ENCODE peak calls at places on chromosomes 12 and 14, in five cellular contexts. One of them, this sample, is unnamed. For H3K4me1, the result is how much of the 10 kb centered on the place peaks cover.

GRCh38 chr14:23646648-23647549 is 10.7 kb downstream of the DHRS2 start:
- DNase-seq in IMR-90: no peak
- DNase-seq in H9: no peak
- DNase-seq in neuronal stem cell: no peak
- DNase-seq in H1: no peak
- DNase-seq in this sample: no peak

GRCh38 chr12:42763682-42764081 is 174.1 kb upstream of the PRICKLE1 start:
- DNase-seq in neuronal stem cell: no peak
- DNase-seq in IMR-90: no peak
- DNase-seq in H1: no peak
- DNase-seq in H9: no peak
- DNase-seq in this sample: no peak

GRCh38 chr14:26527095-26527494 is 70.7 kb downstream of the NOVA1 start:
- DNase-seq in neuronal stem cell: no peak
- DNase-seq in H1: no peak
- DNase-seq in H9: no peak
- DNase-seq in IMR-90: peak
- DNase-seq in this sample: no peak

GRCh38 chr12:54958048-54958658 is 26.4 kb downstream of the TESPA1 start:
- DNase-seq in H9: peak
- DNase-seq in H1: no peak
- DNase-seq in IMR-90: peak
- DNase-seq in neuronal stem cell: peak
- DNase-seq in this sample: peak

GRCh38 chr14:28494196-28494595 is 272.4 kb upstream of the FOXG1 start:
- DNase-seq in IMR-90: no peak
- DNase-seq in neuronal stem cell: no peak
- DNase-seq in H9: no peak
- DNase-seq in H1: no peak
- DNase-seq in this sample: no peak

GRCh38 chr12:52056801-52057613 is 5.8 kb downstream of the NR4A1 start:
- DNase-seq in neuronal stem cell: no peak
- DNase-seq in IMR-90: peak
- DNase-seq in H9: no peak
- DNase-seq in H1: no peak
- DNase-seq in this sample: no peak

GRCh38 chr14:24080888-24081738 is 9.8 kb downstream of the CPNE6 start:
- DNase-seq in neuronal stem cell: no peak
- DNase-seq in H9: peak
- DNase-seq in H1: no peak
- DNase-seq in IMR-90: no peak
- DNase-seq in this sample: peak

GRCh38 chr12:3214508-3215365 is 137.6 kb downstream of the TSPAN9 start:
- DNase-seq in H1: no peak
- DNase-seq in neuronal stem cell: no peak
- DNase-seq in H9: peak
- DNase-seq in IMR-90: no peak
- DNase-seq in this sample: no peak

GRCh38 chr14:68952544-68953535 is 26.3 kb downstream of the ACTN1 start:
- DNase-seq in H9: no peak
- DNase-seq in H1: no peak
- DNase-seq in neuronal stem cell: no peak
- DNase-seq in IMR-90: peak
- DNase-seq in this sample: peak

GRCh38 chr12:75953312-75953906 is 78.2 kb downstream of the PHLDA1 start:
- DNase-seq in H9: no peak
- DNase-seq in H1: no peak
- DNase-seq in neuronal stem cell: no peak
- DNase-seq in IMR-90: peak
- DNase-seq in this sample: peak

GRCh38 chr12:27333311-27334009 is 824 bp downstream of the BMAL2 start:
- DNase-seq in H1: no peak
- DNase-seq in IMR-90: no peak
- DNase-seq in neuronal stem cell: peak
- DNase-seq in H9: peak
- DNase-seq in this sample: peak

GRCh38 chr12:118237908-118238307 is 102.0 kb downstream of the PEBP1 start:
- DNase-seq in H1: no peak
- DNase-seq in IMR-90: peak
- DNase-seq in neuronal stem cell: no peak
- DNase-seq in H9: no peak
- DNase-seq in this sample: peak

GRCh38 chr12:131190965-131191364 is 237.3 kb downstream of the ADGRD1 start:
- DNase-seq in neuronal stem cell: no peak
- DNase-seq in H1: no peak
- DNase-seq in IMR-90: no peak
- DNase-seq in H9: no peak
- DNase-seq in this sample: no peak

GRCh38 chr14:76710093-76711010 is 50.9 kb upstream of the VASH1 start:
- DNase-seq in IMR-90: peak
- DNase-seq in H9: no peak
- DNase-seq in H1: no peak
- DNase-seq in neuronal stem cell: peak
- DNase-seq in this sample: peak

GRCh38 chr12:69239286-69239921 is at the start of gene CPSF6:
- DNase-seq in H9: peak
- DNase-seq in IMR-90: peak
- DNase-seq in neuronal stem cell: peak
- DNase-seq in H1: peak
- DNase-seq in this sample: peak

GRCh38 chr12:69241444-69242092 is 2.2 kb downstream of the CPSF6 start:
- DNase-seq in IMR-90: peak
- DNase-seq in H9: no peak
- DNase-seq in H1: no peak
- DNase-seq in neuronal stem cell: no peak
- DNase-seq in this sample: no peak

GRCh38 chr12:69240625-69240984 is 1.2 kb downstream of the CPSF6 start:
- DNase-seq in neuronal stem cell: no peak
- DNase-seq in H9: no peak
- DNase-seq in H1: no peak
- DNase-seq in IMR-90: peak
- DNase-seq in this sample: no peak

GRCh38 chr12:69239922-69240624 is 704 bp downstream of the CPSF6 start:
- DNase-seq in H9: peak
- DNase-seq in neuronal stem cell: peak
- DNase-seq in IMR-90: peak
- DNase-seq in H1: no peak
- DNase-seq in this sample: peak

DNA sequence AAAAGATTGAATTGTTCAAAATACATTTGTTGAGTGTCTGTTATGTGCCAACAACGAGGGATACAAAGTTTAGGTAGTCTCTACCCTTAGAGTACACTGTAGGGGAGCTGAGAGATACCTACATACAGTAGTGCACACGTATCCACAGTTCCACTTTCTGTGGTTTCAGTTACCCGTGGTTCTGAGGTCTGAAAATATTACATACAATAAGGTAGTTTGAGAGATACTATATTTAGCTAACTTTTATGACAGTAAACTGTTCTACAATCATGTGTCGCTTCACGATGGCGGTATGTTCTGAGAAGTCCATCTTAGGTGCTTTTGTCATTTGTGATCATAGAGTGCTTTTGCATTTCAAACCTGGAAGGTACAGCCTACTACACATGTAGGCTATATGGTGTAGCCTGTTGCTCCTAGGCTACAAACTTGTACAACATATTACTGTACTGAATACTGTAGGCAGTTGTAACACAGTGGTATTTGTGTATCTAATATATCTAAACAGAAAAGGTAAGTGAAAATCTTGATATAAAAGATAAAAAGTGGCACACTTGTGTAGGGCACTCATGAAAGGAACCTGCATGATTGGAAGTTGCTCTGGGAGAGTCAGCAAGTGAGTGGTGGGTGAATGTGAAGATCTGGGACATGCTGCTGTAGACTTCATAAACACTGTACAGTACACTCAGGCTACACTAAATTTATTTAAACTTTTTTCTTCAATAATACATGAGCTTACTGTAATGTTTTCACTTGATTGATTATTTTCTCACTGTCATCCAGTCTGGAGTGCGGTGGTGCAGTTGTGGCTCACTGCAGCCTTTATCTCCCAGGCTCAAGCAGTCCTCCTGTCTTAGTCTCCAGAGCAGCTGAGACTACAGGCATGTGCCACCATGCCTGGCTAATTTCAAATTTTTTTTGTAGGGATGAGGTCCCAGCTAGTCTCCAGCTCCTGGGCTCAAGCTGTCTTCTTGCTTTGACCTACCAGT is 4.0 kb downstream of the CPSF6 start:
- DNase-seq in IMR-90: no peak
- DNase-seq in neuronal stem cell: no peak
- DNase-seq in H9: no peak
- DNase-seq in H1: no peak
- DNase-seq in this sample: no peak
- H3K4me1 ChIP-seq in IMR-90: under half
- H3K4me1 ChIP-seq in neuronal stem cell: under half
- H3K4me1 ChIP-seq in H9: under half
- H3K4me1 ChIP-seq in H1: under half
- H3K4me1 ChIP-seq in this sample: under half

GRCh38 chr14:37170237-37170636 is 2.2 kb downstream of the SLC25A21 start:
- DNase-seq in H1: no peak
- DNase-seq in H9: no peak
- DNase-seq in IMR-90: no peak
- DNase-seq in neuronal stem cell: no peak
- DNase-seq in this sample: no peak

GRCh38 chr14:37170993-37171392 is 1.4 kb downstream of the SLC25A21 start:
- DNase-seq in IMR-90: no peak
- DNase-seq in H1: no peak
- DNase-seq in H9: no peak
- DNase-seq in neuronal stem cell: no peak
- DNase-seq in this sample: no peak

GRCh38 chr14:37171678-37172023 is 755 bp downstream of the SLC25A21 start:
- DNase-seq in neuronal stem cell: no peak
- DNase-seq in IMR-90: no peak
- DNase-seq in H1: no peak
- DNase-seq in H9: no peak
- DNase-seq in this sample: no peak

GRCh38 chr14:37172936-37173613 is 669 bp upstream of the SLC25A21 start:
- DNase-seq in neuronal stem cell: no peak
- DNase-seq in H1: no peak
- DNase-seq in H9: no peak
- DNase-seq in IMR-90: no peak
- DNase-seq in this sample: no peak

DNA sequence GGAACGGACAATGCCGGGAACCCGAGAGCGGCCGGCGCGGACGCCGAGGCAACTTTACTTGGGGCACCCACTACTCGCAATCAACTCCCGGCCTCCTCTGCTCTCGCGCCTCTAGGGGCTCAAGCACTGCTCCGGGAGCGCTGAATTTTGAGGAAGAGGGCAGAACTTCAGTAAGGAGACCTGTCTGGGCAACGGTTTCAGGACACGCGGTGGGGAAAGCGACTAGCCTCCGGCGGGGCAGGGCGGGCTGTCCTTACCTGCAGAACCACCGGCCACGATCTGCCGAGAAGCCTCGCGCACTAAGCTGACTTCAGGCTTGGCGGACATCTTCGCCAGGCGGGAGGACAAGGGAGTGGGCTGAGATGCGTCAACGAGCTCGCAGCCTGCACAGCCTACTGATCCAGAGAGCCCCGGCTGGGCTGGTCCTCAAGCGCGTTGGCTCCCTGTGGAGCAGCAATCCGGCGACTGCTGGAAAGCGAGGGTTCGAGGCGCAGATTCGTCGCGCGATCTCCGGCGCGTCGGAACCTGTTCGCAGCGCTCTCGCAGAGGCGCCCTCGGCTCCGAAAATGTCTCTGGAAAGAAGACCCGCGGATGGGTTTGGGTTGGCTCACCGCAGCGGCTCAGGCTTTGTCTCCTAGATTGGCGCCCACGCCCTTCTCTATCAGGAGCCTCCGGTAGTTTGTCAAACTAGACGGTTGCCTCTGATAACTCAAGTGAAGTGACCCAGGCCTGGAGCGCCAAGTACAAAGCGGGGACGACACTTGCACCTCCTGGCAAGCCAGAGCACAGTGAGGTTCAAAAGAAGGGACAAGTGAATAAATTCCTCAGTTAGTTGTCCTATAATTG is at the start of gene SLC25A21:
- DNase-seq in H9: peak
- DNase-seq in IMR-90: peak
- DNase-seq in H1: peak
- DNase-seq in neuronal stem cell: peak
- DNase-seq in this sample: no peak
- H3K23ac ChIP-seq in H9: no peak
- H3K23ac ChIP-seq in IMR-90: peak
- H3K23ac ChIP-seq in H1: no peak
- H3K23ac ChIP-seq in neuronal stem cell: peak
- H3K23ac ChIP-seq in this sample: no peak

GRCh38 chr12:119989619-119990381 is 764 bp downstream of the BICDL1 start:
- DNase-seq in IMR-90: peak
- DNase-seq in H9: peak
- DNase-seq in H1: peak
- DNase-seq in neuronal stem cell: peak
- DNase-seq in this sample: peak
- H2AFZ ChIP-seq in IMR-90: peak
- H2AFZ ChIP-seq in H9: no peak
- H2AFZ ChIP-seq in H1: no peak
- H2AFZ ChIP-seq in neuronal stem cell: peak
- H2AFZ ChIP-seq in this sample: peak

GRCh38 chr12:9752145-9752717 is 8.5 kb downstream of the CD69 start:
- DNase-seq in IMR-90: no peak
- DNase-seq in H1: no peak
- DNase-seq in neuronal stem cell: no peak
- DNase-seq in H9: no peak
- DNase-seq in this sample: no peak
- H3K4me1 ChIP-seq in IMR-90: under half
- H3K4me1 ChIP-seq in H1: under half
- H3K4me1 ChIP-seq in neuronal stem cell: under half
- H3K4me1 ChIP-seq in H9: under half
- H3K4me1 ChIP-seq in this sample: under half

DNA sequence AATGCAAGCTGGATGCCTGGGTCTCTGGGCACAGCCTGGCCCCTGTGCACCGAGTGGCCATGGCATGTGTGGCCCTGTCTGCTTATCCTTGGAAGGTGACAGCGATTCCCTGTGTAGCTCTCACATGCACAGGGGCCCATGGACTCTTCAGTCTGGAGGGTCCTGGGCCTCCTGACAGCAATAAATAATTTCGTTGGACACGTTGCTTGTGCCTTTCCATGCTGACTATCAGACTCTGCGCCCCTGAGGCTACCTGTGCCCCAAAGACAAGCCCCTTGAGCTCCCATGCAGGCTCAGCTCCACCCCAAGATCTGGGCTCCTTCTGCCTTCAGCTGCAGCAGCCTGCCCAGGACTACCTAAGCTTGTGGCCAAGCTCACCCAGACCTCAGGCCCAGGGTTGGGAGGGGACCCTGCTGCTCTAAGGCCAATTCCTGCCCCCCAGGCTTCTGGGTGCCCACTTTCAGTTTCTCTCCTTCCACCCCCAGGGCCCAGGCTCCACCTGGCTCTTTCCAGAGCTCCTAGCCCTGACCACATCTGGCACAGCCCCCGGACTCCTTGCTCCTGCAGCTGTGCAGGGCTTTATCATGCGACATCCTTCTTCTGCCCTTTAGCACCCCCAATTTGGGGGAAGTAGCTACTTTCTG is 11.8 kb downstream of the SERPINA3 start:
- DNase-seq in IMR-90: no peak
- DNase-seq in H1: no peak
- DNase-seq in H9: no peak
- DNase-seq in neuronal stem cell: no peak
- DNase-seq in this sample: no peak
- H3K23ac ChIP-seq in IMR-90: no peak
- H3K23ac ChIP-seq in H1: no peak
- H3K23ac ChIP-seq in H9: no peak
- H3K23ac ChIP-seq in neuronal stem cell: no peak
- H3K23ac ChIP-seq in this sample: no peak

This sample was measured in trophoblast cell.